ENCODE peak calls at places on chromosomes 6 and 20, in four cellular contexts. S is cardiac fibroblast, M is breast epithelium, J is esophagus muscularis mucosa. V is an unnamed sample.

GRCh38 chr6:43876602-43877001 is 106.6 kb downstream of the VEGFA start:
- DNase-seq in M (no peak), J (no peak), S (no peak), V (no peak)

GRCh38 chr6:29723666-29724588 is 693 bp downstream of the HLA-F start:
- DNase-seq in M (no peak), S (no peak), J (no peak), V (peak)

GRCh38 chr6:139308284-139308916 is 16.6 kb upstream of the TXLNB start:
- DNase-seq in M (no peak), S (no peak), J (no peak), V (no peak)

GRCh38 chr6:34338811-34339210 is 53.7 kb downstream of the NUDT3 start:
- DNase-seq in M (no peak), S (no peak), J (no peak), V (no peak)

GRCh38 chr6:43758617-43759050 is 11.4 kb upstream of the VEGFA start:
- DNase-seq in J (no peak), M (no peak), S (no peak), V (peak)

GRCh38 chr6:22470454-22471368 is 98.7 kb upstream of the HDGFL1 start:
- DNase-seq in J (no peak), S (peak), M (peak), V (no peak)

GRCh38 chr6:95216560-95216959 is 360.8 kb upstream of the MANEA start:
- DNase-seq in J (no peak), S (no peak), M (no peak), V (no peak)

GRCh38 chr6:37174196-37174514 is 4.2 kb downstream of the PIM1 start:
- DNase-seq in J (no peak), S (no peak), M (no peak), V (no peak)

GRCh38 chr6:81806793-81807565 is 54.5 kb upstream of the TENT5A start:
- DNase-seq in S (no peak), J (no peak), M (no peak), V (no peak)

GRCh38 chr20:34083137-34083536 is 28.9 kb downstream of the EIF2S2 start:
- DNase-seq in M (no peak), J (no peak), S (peak), V (no peak)

GRCh38 chr6:170024940-170025339 is 265.9 kb downstream of the DLL1 start:
- DNase-seq in S (peak), J (no peak), M (peak), V (no peak)

GRCh38 chr6:101614774-101615173 is 221.3 kb downstream of the GRIK2 start:
- DNase-seq in J (no peak), S (peak), M (no peak), V (no peak)

GRCh38 chr6:143592335-143592734 is 80.8 kb upstream of the FUCA2 start:
- DNase-seq in J (no peak), M (no peak), S (no peak), V (no peak)

GRCh38 chr6:148681666-148682065 is 65.2 kb upstream of the UST start:
- DNase-seq in M (no peak), S (no peak), J (no peak), V (no peak)

GRCh38 chr20:32806356-32806755 is 13.4 kb upstream of the MAPRE1 start:
- DNase-seq in J (no peak), S (no peak), M (no peak), V (no peak)

GRCh38 chr6:162468326-162468725 is 259.2 kb downstream of the PRKN start:
- DNase-seq in M (no peak), J (no peak), S (peak), V (no peak)

GRCh38 chr6:15460110-15460727 is 202.6 kb downstream of the DTNBP1 start:
- DNase-seq in J (no peak), M (no peak), S (no peak), V (no peak)

GRCh38 chr6:1104988-1105670 is 206.8 kb upstream of the FOXQ1 start:
- DNase-seq in M (no peak), S (no peak), J (no peak), V (no peak)

GRCh38 chr6:100217225-100217624 is 223.2 kb upstream of the MCHR2 start:
- DNase-seq in M (no peak), S (no peak), J (no peak), V (no peak)

GRCh38 chr6:152316024-152316423 is 321.1 kb downstream of the SYNE1 start:
- DNase-seq in S (peak), J (no peak), M (no peak), V (no peak)

GRCh38 chr20:9088556-9088955 is 19.7 kb downstream of the PLCB4 start:
- DNase-seq in S (no peak), M (no peak), J (no peak), V (no peak)

GRCh38 chr6:58198301-58198700 is 880.9 kb downstream of the PRIM2 start:
- DNase-seq in S (no peak), M (no peak), J (no peak), V (no peak)

GRCh38 chr20:38872036-38872435 is 54.2 kb upstream of the FAM83D start:
- DNase-seq in J (no peak), S (no peak), M (no peak), V (no peak)

GRCh38 chr20:61447950-61448349 is 195.9 kb downstream of the CDH4 start:
- DNase-seq in J (no peak), S (no peak), M (no peak), V (no peak)

GRCh38 chr20:15318682-15319081 is 981.3 kb upstream of the FLRT3 start:
- DNase-seq in M (no peak), S (no peak), J (no peak), V (no peak)

GRCh38 chr20:6708010-6708409 is 59.5 kb upstream of the BMP2 start:
- DNase-seq in S (peak), J (no peak), M (no peak), V (no peak)

GRCh38 chr6:74431873-74432272 is 735.9 kb downstream of the CD109 start:
- DNase-seq in S (no peak), M (no peak), J (no peak), V (no peak)

GRCh38 chr6:137769797-137770362 is 97.2 kb upstream of the TNFAIP3 start:
- DNase-seq in M (no peak), J (peak), S (no peak), V (no peak)

GRCh38 chr6:135759831-135760230 is 91.7 kb upstream of the PDE7B start:
- DNase-seq in S (no peak), J (no peak), M (no peak), V (no peak)

GRCh38 chr6:107129370-107129925 is 14.1 kb upstream of the BEND3 start:
- DNase-seq in J (no peak), S (peak), M (no peak), V (no peak)

DNA sequence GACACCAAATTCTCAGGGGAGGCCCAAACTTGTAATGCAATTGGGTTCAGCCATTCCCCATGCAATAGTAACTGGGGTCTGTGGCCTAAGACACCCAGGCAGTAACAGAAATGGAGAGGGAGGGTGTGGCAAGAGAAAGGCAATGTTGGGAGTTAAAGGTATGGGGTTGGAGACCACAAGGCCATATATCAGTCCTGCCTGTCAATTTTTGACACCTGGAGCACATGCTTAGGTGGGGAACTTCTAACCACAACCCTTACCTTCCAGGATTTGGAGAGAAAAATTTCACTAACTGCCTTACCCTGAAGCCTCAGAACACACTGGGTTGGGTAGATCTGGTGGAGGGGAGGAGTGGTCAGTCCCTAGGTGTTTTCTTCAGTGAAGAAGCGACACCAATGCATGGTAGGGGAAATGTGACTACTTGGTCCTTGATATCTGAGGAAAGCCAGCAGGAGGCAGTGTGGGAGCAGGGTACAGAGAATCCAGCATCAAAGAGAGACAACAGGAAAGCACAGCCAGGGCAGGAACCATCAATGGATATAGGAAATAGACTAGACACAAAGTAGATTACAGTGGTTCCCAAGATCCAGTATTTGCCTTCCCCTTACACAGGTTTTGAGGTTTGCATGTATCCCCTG is 6.8 kb upstream of the USP49 start:
- DNase-seq in J (no peak), S (peak), M (no peak), V (peak)
- TF ChIP-seq CTCF in J (no peak), S (peak), M (no peak), V (peak)

GRCh38 chr20:31260326-31260932 is 3.0 kb downstream of the DEFB115 start:
- DNase-seq in S (no peak), M (no peak), J (no peak), V (no peak)
- TF ChIP-seq CTCF in S (peak), M (no peak), J (no peak), V (peak)

DNA sequence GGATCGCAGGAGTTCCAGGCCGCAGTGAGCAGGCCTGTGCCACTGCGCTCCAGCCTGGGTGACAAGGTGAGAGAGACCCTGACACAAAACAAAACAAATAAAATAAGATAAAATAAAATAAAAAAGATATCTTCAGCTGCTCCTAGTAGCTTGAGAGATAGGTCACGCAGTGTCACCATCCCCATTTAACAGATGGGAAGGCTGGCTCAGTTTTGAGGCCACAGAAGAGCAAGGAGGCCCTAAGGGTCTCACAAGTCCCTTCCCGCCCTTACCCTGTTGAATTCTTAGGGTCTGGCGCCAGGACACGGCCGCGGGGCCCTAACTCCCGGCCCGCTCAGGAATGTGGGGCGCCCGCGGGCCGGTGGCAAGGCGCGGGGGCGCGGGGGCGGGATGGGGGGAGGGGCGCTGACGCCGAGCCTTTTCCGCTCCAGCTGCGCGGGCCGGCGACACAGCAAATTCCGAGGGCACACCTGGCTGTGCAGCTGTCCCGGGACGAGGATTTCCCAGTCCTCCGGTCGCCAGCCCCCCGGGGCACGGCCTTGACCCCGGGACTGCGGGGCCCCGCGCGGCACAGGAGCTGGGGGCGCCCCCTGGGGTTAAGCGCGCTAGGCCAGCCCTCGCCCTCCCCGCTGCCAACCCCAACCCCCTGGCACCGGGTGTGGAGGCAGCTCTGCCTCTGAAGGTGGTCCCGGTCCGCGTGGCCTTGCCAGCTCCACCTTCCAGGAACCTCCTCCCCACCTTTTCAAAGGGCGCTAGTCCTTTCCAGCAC is 10.3 kb upstream of the R3HDML start:
- DNase-seq in M (no peak), J (no peak), S (no peak), V (no peak)
- TF ChIP-seq CTCF in M (no peak), J (no peak), S (no peak), V (no peak)

GRCh38 chr20:19026901-19027644 is 185.4 kb upstream of the SLC24A3 start:
- DNase-seq in M (no peak), J (peak), S (no peak), V (no peak)
- TF ChIP-seq CTCF in M (no peak), J (no peak), S (no peak), V (no peak)

GRCh38 chr20:57461726-57462125 is 63.2 kb downstream of the CTCFL start:
- DNase-seq in S (no peak), M (no peak), J (no peak), V (no peak)

GRCh38 chr20:57462781-57463180 is 62.2 kb downstream of the CTCFL start:
- DNase-seq in J (no peak), S (no peak), M (no peak), V (no peak)

GRCh38 chr20:57465943-57466342 is 59.0 kb downstream of the CTCFL start:
- DNase-seq in S (no peak), J (no peak), M (no peak), V (no peak)

GRCh38 chr20:57465486-57465885 is 59.5 kb downstream of the CTCFL start:
- DNase-seq in J (no peak), M (no peak), S (no peak), V (no peak)

GRCh38 chr20:57464642-57465211 is 60.2 kb downstream of the CTCFL start:
- DNase-seq in M (no peak), J (no peak), S (peak), V (no peak)
- TF ChIP-seq CTCF in M (no peak), J (peak), S (peak), V (no peak)

DNA sequence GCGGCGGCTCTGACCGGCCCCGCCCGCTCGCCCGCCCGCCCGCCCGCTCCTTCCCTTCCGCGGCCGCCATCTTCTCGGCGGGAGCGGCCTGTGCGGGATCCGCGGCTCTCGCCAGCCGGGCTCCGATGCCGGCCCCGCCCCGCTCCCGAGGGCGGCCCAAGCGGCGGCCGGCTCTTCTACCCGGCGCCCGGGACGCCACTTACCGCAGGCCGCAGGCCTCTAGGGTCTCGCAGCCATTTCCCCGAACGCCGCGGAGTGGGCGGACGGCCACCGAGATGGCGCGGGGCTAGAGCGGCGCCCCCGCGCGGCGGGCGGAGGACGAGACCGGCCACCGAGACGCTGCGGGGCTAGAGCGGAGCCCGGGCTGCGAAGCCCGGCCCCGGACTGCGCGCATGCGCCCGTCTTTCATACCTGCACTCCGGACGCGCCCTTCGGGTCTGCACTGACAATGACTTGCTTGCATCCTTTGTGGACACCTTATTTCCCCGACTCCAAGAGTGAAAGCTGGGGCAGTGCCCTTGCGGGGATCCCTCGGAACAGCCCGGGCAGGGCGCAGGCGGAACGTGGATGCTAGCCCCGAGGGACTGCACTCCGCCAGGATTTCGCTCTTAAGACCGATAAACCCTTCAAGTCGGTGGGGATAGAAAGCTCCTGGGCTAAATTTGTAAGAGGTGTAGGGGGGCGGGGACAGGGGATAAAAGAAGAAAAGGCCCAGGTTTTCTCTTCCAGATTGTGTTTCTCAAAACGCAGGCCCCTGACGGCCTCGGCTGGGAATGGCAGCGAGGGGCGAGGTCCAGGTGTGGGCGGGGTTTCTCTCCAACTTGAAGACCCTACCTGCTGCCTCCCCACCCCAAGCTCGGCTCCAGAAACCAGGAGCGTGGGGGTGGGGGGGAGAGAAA is at the start of gene DIDO1:
- DNase-seq in M (peak), J (peak), S (peak), V (peak)
- TF ChIP-seq CTCF in M (peak), J (peak), S (peak), V (peak)

DNA sequence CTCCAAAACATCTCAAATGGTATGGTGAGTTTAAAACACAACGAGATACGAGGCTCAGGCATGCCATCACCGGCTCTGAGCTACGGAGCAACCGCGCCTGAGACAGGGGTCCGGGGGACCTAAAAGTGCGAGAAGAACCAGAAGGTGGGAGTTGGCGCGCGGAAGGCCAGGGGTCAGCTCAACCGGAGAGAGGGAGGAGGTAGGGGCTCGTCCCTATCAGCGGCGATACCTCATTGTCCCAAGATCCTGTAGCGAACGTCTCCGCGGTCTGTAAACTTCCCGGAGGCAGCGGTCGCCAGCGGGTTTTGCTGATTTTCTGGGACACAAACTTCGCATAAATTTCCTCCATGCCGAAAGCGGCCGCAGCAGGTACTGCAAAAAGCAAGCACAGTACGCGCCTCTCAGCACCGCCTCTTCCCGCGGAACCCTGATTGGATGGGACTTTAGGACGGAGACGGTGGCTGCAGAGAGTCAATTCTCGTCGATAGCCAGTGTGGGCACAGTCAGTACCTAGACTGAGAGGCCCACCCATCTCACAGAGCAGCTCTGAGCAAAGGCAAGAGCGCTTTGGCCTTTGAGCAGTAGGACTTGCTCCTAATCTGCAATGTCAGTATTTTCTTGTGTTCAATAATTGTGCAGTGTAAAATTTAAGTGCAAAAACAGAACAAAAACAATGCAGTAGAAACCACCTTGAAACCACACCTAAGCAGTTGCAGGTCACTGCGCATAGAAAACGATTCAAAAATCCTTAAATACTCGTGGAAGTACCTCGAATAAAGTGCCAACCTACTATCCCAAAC is at the start of gene NUP43:
- DNase-seq in J (peak), M (peak), S (peak), V (peak)
- TF ChIP-seq CTCF in J (peak), M (peak), S (peak), V (no peak)

DNA sequence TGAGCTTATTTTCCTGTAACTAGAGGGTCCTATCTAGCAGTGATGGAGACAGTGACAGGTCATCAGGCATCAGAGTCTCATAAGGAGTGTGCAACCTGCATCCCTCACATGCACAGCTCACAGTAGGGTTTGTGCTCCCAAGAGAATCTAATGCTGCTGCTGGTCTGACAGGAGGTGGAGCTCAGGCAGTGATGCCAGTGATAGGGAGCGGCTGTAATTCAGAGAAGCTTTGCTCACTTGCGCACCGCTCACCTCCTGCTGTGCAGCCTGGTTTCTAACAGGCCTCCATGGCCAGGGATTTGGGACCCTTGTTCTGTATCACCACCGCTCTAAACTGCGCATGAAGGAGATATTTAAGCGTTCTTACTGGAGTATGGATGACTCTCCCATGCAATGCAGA is 5.3 kb downstream of the KIF25 start:
- DNase-seq in J (peak), S (no peak), M (no peak), V (no peak)
- TF ChIP-seq CTCF in J (no peak), S (no peak), M (no peak), V (no peak)

DNA sequence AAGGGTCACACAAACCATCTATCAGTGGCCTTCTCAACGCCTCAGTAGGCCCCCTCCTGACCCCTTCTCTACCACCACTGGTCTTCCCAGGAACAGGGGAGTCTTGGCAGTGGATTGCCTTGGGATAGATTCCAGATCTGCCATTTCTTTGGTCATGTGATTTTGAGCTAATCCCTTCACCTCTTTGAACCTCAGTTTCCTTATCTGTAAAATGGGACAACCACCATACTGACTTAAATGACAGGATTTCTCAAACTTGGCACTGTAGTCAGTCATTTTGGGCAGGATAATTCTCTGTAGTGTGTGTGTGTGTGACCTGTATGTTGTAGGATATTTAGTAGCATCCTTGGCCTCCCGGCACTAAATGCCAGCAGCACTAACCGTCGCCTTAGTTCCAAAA is 89.1 kb downstream of the CDH22 start:
- DNase-seq in S (no peak), J (no peak), M (no peak), V (no peak)
- TF ChIP-seq CTCF in S (no peak), J (no peak), M (no peak), V (no peak)

V was measured in GM13976.